ENCODE peak calls at places on chromosomes 1 and 21, in five cellular contexts. One of them, this sample, is unnamed.

GRCh38 chr1:245598524-245599310 is 443.9 kb downstream of the KIF26B start:
- DNase-seq in foreskin fibroblast: peak
- DNase-seq in lower lobe of right lung: no peak
- DNase-seq in adrenal gland: no peak
- DNase-seq in AG10803: peak
- DNase-seq in this sample: peak

GRCh38 chr1:202700061-202700460 is 10.2 kb downstream of the SYT2 start:
- DNase-seq in lower lobe of right lung: no peak
- DNase-seq in adrenal gland: no peak
- DNase-seq in foreskin fibroblast: no peak
- DNase-seq in AG10803: no peak
- DNase-seq in this sample: no peak

GRCh38 chr1:154474802-154475201 is 27.2 kb upstream of the TDRD10 start:
- DNase-seq in AG10803: peak
- DNase-seq in foreskin fibroblast: peak
- DNase-seq in adrenal gland: peak
- DNase-seq in lower lobe of right lung: peak
- DNase-seq in this sample: peak

GRCh38 chr1:179080866-179081695 is 789 bp upstream of the TOR3A start:
- DNase-seq in foreskin fibroblast: no peak
- DNase-seq in lower lobe of right lung: no peak
- DNase-seq in adrenal gland: no peak
- DNase-seq in AG10803: no peak
- DNase-seq in this sample: no peak

GRCh38 chr1:218664385-218665170 is 319.4 kb downstream of the TGFB2 start:
- DNase-seq in foreskin fibroblast: peak
- DNase-seq in AG10803: no peak
- DNase-seq in adrenal gland: no peak
- DNase-seq in lower lobe of right lung: no peak
- DNase-seq in this sample: peak

GRCh38 chr1:211339631-211340041 is 13.0 kb downstream of the TRAF5 start:
- DNase-seq in AG10803: no peak
- DNase-seq in lower lobe of right lung: no peak
- DNase-seq in adrenal gland: no peak
- DNase-seq in foreskin fibroblast: no peak
- DNase-seq in this sample: no peak

GRCh38 chr1:205709059-205709398 is 28.7 kb upstream of the SLC45A3 start:
- DNase-seq in lower lobe of right lung: no peak
- DNase-seq in adrenal gland: no peak
- DNase-seq in foreskin fibroblast: peak
- DNase-seq in AG10803: peak
- DNase-seq in this sample: peak

GRCh38 chr1:112605633-112606327 is 13.2 kb downstream of the ST7L start:
- DNase-seq in foreskin fibroblast: peak
- DNase-seq in AG10803: peak
- DNase-seq in lower lobe of right lung: no peak
- DNase-seq in adrenal gland: no peak
- DNase-seq in this sample: no peak

GRCh38 chr1:176110203-176110602 is 96.9 kb downstream of the COP1 start:
- DNase-seq in foreskin fibroblast: no peak
- DNase-seq in lower lobe of right lung: no peak
- DNase-seq in adrenal gland: no peak
- DNase-seq in AG10803: peak
- DNase-seq in this sample: peak

GRCh38 chr21:38234395-38235142 is 22.2 kb upstream of the KCNJ15 start:
- DNase-seq in AG10803: no peak
- DNase-seq in foreskin fibroblast: no peak
- DNase-seq in adrenal gland: no peak
- DNase-seq in lower lobe of right lung: no peak
- DNase-seq in this sample: no peak

GRCh38 chr1:119467219-119467618 is 39.8 kb upstream of the HSD3B1 start:
- DNase-seq in AG10803: no peak
- DNase-seq in foreskin fibroblast: no peak
- DNase-seq in lower lobe of right lung: no peak
- DNase-seq in adrenal gland: no peak
- DNase-seq in this sample: no peak

GRCh38 chr21:45168522-45168921 is 94.1 kb downstream of the ADARB1 start:
- DNase-seq in lower lobe of right lung: no peak
- DNase-seq in foreskin fibroblast: no peak
- DNase-seq in adrenal gland: no peak
- DNase-seq in AG10803: no peak
- DNase-seq in this sample: no peak

GRCh38 chr1:25744140-25744581 is 55.8 kb upstream of the SELENON start:
- DNase-seq in lower lobe of right lung: peak
- DNase-seq in AG10803: peak
- DNase-seq in foreskin fibroblast: peak
- DNase-seq in adrenal gland: peak
- DNase-seq in this sample: peak

GRCh38 chr21:27422435-27422834 is 455.5 kb upstream of the ADAMTS5 start:
- DNase-seq in foreskin fibroblast: peak
- DNase-seq in AG10803: peak
- DNase-seq in lower lobe of right lung: no peak
- DNase-seq in adrenal gland: no peak
- DNase-seq in this sample: no peak

GRCh38 chr1:22075718-22076117 is 23.2 kb downstream of the CDC42 start:
- DNase-seq in lower lobe of right lung: no peak
- DNase-seq in AG10803: no peak
- DNase-seq in foreskin fibroblast: no peak
- DNase-seq in adrenal gland: no peak
- DNase-seq in this sample: no peak

GRCh38 chr1:8145525-8145924 is 119.4 kb upstream of the ERRFI1 start:
- DNase-seq in lower lobe of right lung: no peak
- DNase-seq in AG10803: no peak
- DNase-seq in foreskin fibroblast: no peak
- DNase-seq in adrenal gland: no peak
- DNase-seq in this sample: no peak

GRCh38 chr1:145979746-145980435 is 15.4 kb downstream of the POLR3GL start:
- DNase-seq in lower lobe of right lung: no peak
- DNase-seq in adrenal gland: no peak
- DNase-seq in foreskin fibroblast: no peak
- DNase-seq in AG10803: peak
- DNase-seq in this sample: no peak

GRCh38 chr1:2875677-2876531 is 74.4 kb upstream of the TTC34 start:
- DNase-seq in lower lobe of right lung: no peak
- DNase-seq in adrenal gland: no peak
- DNase-seq in foreskin fibroblast: peak
- DNase-seq in AG10803: no peak
- DNase-seq in this sample: no peak

GRCh38 chr21:38985423-38986378 is 180.0 kb downstream of the ETS2 start:
- DNase-seq in adrenal gland: peak
- DNase-seq in AG10803: peak
- DNase-seq in lower lobe of right lung: peak
- DNase-seq in foreskin fibroblast: peak
- DNase-seq in this sample: peak

GRCh38 chr1:245957446-245957845 is 549.6 kb downstream of the SMYD3 start:
- DNase-seq in foreskin fibroblast: no peak
- DNase-seq in AG10803: no peak
- DNase-seq in lower lobe of right lung: no peak
- DNase-seq in adrenal gland: no peak
- DNase-seq in this sample: no peak

GRCh38 chr1:114668784-114669561 is 876 bp downstream of the DENND2C start:
- DNase-seq in lower lobe of right lung: no peak
- DNase-seq in AG10803: peak
- DNase-seq in adrenal gland: no peak
- DNase-seq in foreskin fibroblast: peak
- DNase-seq in this sample: no peak

GRCh38 chr21:38170283-38170682 is 86.5 kb upstream of the KCNJ15 start:
- DNase-seq in AG10803: peak
- DNase-seq in adrenal gland: peak
- DNase-seq in foreskin fibroblast: peak
- DNase-seq in lower lobe of right lung: peak
- DNase-seq in this sample: peak

DNA sequence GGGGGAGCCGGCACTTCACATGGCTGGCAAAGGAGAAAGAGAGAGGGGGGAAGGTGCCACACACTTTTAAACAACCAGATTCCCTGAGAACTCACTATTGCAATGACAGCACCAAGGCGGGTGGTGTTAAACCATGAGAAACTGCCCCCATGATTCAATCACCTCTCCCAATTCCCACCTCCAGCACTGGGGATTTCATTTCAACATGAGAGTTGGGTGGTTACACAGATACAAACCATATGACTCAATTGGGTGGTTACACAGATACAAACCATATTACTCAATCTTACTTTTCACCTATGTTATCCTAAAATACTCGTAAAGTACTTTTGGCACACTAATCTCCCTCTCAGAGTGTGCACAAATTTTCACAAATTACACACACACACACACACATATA is 1097.5 kb upstream of the TMPRSS15 start:
- DNase-seq in lower lobe of right lung: no peak
- DNase-seq in AG10803: no peak
- DNase-seq in adrenal gland: no peak
- DNase-seq in foreskin fibroblast: no peak
- DNase-seq in this sample: no peak
- TF ChIP-seq CTCF in lower lobe of right lung: no peak
- TF ChIP-seq CTCF in AG10803: no peak
- TF ChIP-seq CTCF in adrenal gland: no peak
- TF ChIP-seq CTCF in foreskin fibroblast: no peak
- TF ChIP-seq CTCF in this sample: no peak

DNA sequence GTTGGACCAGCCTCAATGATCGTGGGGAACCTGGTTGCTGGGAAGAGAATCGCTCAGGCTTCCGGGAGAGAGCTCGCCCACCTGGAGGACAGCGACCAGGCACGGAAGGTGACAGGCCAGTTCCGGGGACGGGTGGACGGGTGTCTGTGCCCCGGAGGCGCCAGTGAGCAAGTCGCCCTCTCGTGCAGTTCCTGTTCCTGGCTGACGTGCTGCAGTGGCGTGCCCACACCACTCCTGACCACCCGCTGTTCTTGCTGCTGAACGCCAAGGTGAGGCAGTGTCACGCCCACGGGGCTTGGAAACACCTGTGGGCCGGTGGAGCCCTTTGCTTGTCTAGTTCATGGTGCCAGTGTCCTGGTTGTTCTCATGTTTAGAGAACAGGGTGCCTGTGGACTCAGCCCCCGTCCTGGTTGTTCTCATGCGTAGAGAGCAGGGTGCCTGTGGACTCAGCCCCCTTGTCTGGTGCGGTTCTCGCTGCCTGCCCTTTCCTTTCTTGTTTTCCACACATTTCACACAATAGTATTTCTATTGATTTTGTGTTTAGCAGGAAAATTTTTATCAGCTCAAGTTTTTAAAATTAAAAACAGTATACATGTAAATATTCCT is 53.1 kb downstream of the S100B start:
- DNase-seq in lower lobe of right lung: peak
- DNase-seq in AG10803: no peak
- DNase-seq in foreskin fibroblast: no peak
- DNase-seq in adrenal gland: no peak
- DNase-seq in this sample: no peak
- H3K4me3 ChIP-seq in lower lobe of right lung: peak
- H3K4me3 ChIP-seq in AG10803: no peak
- H3K4me3 ChIP-seq in foreskin fibroblast: no peak
- H3K4me3 ChIP-seq in adrenal gland: no peak
- H3K4me3 ChIP-seq in this sample: no peak

DNA sequence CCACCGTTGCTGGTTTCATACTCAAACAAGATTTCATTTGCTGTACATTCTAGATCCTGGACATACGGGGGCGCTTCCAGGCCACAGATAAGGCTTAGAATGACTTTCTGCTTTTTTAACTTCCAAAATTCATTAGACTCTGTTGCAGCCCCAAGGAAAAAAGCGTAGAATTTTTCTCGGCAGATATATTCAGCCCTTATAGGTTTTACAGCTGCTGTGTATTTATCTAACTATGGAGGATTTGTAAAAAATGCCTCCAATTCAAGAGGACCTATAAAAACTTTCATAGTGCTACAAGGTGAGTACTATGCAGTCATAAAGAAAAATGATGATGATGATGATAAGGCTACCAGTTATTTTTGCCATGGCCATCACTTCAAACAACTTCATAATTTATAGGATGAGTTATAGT is 51.6 kb downstream of the SLC30A10 start:
- DNase-seq in AG10803: no peak
- DNase-seq in lower lobe of right lung: no peak
- DNase-seq in foreskin fibroblast: peak
- DNase-seq in adrenal gland: no peak
- DNase-seq in this sample: no peak
- TF ChIP-seq CTCF in AG10803: no peak
- TF ChIP-seq CTCF in lower lobe of right lung: no peak
- TF ChIP-seq CTCF in foreskin fibroblast: no peak
- TF ChIP-seq CTCF in adrenal gland: no peak
- TF ChIP-seq CTCF in this sample: no peak

GRCh38 chr1:10594481-10595050 is 119.8 kb downstream of the PEX14 start:
- DNase-seq in adrenal gland: no peak
- DNase-seq in lower lobe of right lung: no peak
- DNase-seq in AG10803: no peak
- DNase-seq in foreskin fibroblast: no peak
- DNase-seq in this sample: no peak

GRCh38 chr1:10596780-10597179 is 122.0 kb downstream of the PEX14 start:
- DNase-seq in AG10803: no peak
- DNase-seq in lower lobe of right lung: no peak
- DNase-seq in adrenal gland: no peak
- DNase-seq in foreskin fibroblast: peak
- DNase-seq in this sample: no peak

GRCh38 chr1:10599194-10599861 is 124.6 kb downstream of the PEX14 start:
- DNase-seq in AG10803: peak
- DNase-seq in lower lobe of right lung: no peak
- DNase-seq in adrenal gland: no peak
- DNase-seq in foreskin fibroblast: peak
- DNase-seq in this sample: peak

GRCh38 chr1:10598088-10598712 is 123.5 kb downstream of the PEX14 start:
- DNase-seq in lower lobe of right lung: no peak
- DNase-seq in adrenal gland: no peak
- DNase-seq in AG10803: no peak
- DNase-seq in foreskin fibroblast: peak
- DNase-seq in this sample: no peak

GRCh38 chr1:10597492-10597891 is 122.7 kb downstream of the PEX14 start:
- DNase-seq in lower lobe of right lung: no peak
- DNase-seq in adrenal gland: no peak
- DNase-seq in foreskin fibroblast: peak
- DNase-seq in AG10803: no peak
- DNase-seq in this sample: no peak
- H3K4me3 ChIP-seq in lower lobe of right lung: no peak
- H3K4me3 ChIP-seq in adrenal gland: no peak
- H3K4me3 ChIP-seq in foreskin fibroblast: no peak
- H3K4me3 ChIP-seq in AG10803: no peak
- H3K4me3 ChIP-seq in this sample: no peak

GRCh38 chr1:90046635-90047034 is 51.7 kb downstream of the ZNF326 start:
- DNase-seq in foreskin fibroblast: no peak
- DNase-seq in lower lobe of right lung: no peak
- DNase-seq in adrenal gland: no peak
- DNase-seq in AG10803: no peak
- DNase-seq in this sample: no peak

GRCh38 chr1:90043573-90043972 is 48.7 kb downstream of the ZNF326 start:
- DNase-seq in AG10803: no peak
- DNase-seq in foreskin fibroblast: no peak
- DNase-seq in lower lobe of right lung: no peak
- DNase-seq in adrenal gland: no peak
- DNase-seq in this sample: no peak

GRCh38 chr1:90044346-90044745 is 49.4 kb downstream of the ZNF326 start:
- DNase-seq in foreskin fibroblast: no peak
- DNase-seq in AG10803: no peak
- DNase-seq in lower lobe of right lung: no peak
- DNase-seq in adrenal gland: no peak
- DNase-seq in this sample: no peak

GRCh38 chr1:90045853-90046563 is 51.1 kb downstream of the ZNF326 start:
- DNase-seq in AG10803: peak
- DNase-seq in lower lobe of right lung: no peak
- DNase-seq in foreskin fibroblast: peak
- DNase-seq in adrenal gland: no peak
- DNase-seq in this sample: peak
- TF ChIP-seq CTCF in AG10803: peak
- TF ChIP-seq CTCF in lower lobe of right lung: peak
- TF ChIP-seq CTCF in foreskin fibroblast: peak
- TF ChIP-seq CTCF in adrenal gland: no peak
- TF ChIP-seq CTCF in this sample: peak

This sample was measured in fibroblast of villous mesenchyme.